ENCODE peak calls at places on chromosomes 2 and 18, in nine cellular contexts. Z is dorsolateral prefrontal cortex, O is body of pancreas, A is cardiac fibroblast, I is GM20000, L is epithelial cell of esophagus, F is endodermal cell, S is BE2C, W is left ventricle myocardium inferior. Q is an unnamed sample.

GRCh38 chr2:208189782-208190181 is at the start of gene C2orf80:
- DNase-seq in Z (no peak), L (no peak), O (no peak), F (no peak), S (no peak), W (no peak), A (no peak), I (no peak), Q (no peak)

GRCh38 chr2:59684101-59684770 is 869.2 kb downstream of the BCL11A start:
- DNase-seq in L (peak), S (no peak), Z (no peak), W (no peak), O (no peak), F (no peak), A (no peak), I (no peak), Q (no peak)

GRCh38 chr2:47269316-47270232 is 114.5 kb upstream of the STPG4 start:
- DNase-seq in A (peak), L (peak), F (no peak), S (no peak), I (no peak), O (peak), Z (no peak), W (peak), Q (peak)

GRCh38 chr2:209526541-209526940 is 102.7 kb downstream of the MAP2 start:
- DNase-seq in S (no peak), I (no peak), W (no peak), Z (no peak), A (peak), F (no peak), O (no peak), L (no peak), Q (no peak)

GRCh38 chr2:207107551-207107950 is 58.2 kb downstream of the KLF7 start:
- DNase-seq in A (no peak), Z (peak), I (no peak), O (no peak), L (no peak), W (no peak), F (no peak), S (no peak), Q (no peak)

GRCh38 chr2:233011268-233012190 is 1.5 kb downstream of the NGEF start:
- DNase-seq in I (no peak), F (peak), L (no peak), Z (no peak), W (no peak), S (no peak), A (no peak), O (no peak), Q (no peak)

GRCh38 chr2:202018950-202019349 is 14.7 kb upstream of the FZD7 start:
- DNase-seq in Z (no peak), O (no peak), S (no peak), A (no peak), L (no peak), I (no peak), W (no peak), F (no peak), Q (no peak)

GRCh38 chr2:234953116-234954031 is 1.6 kb downstream of the SH3BP4 start:
- DNase-seq in I (no peak), O (peak), W (no peak), Z (no peak), L (no peak), A (peak), F (peak), S (no peak), Q (no peak)

GRCh38 chr18:72107647-72108046 is 436.5 kb downstream of the CBLN2 start:
- DNase-seq in I (no peak), O (no peak), L (peak), W (no peak), S (no peak), Z (no peak), F (peak), A (no peak), Q (no peak)

GRCh38 chr2:163723352-163723751 is 12.5 kb downstream of the FIGN start:
- DNase-seq in I (no peak), S (no peak), F (no peak), O (no peak), L (no peak), A (no peak), W (no peak), Z (no peak), Q (no peak)

GRCh38 chr2:72915907-72916742 is 1.2 kb upstream of the EMX1 start:
- DNase-seq in W (no peak), I (peak), F (peak), O (peak), A (peak), S (peak), Z (no peak), L (peak), Q (no peak)

GRCh38 chr2:174035981-174036742 is 71.0 kb upstream of the SP3 start:
- DNase-seq in Z (no peak), S (no peak), A (peak), F (no peak), I (no peak), W (no peak), O (peak), L (peak), Q (no peak)

GRCh38 chr2:207225773-207226172 is 60.0 kb upstream of the KLF7 start:
- DNase-seq in F (no peak), O (no peak), S (no peak), Z (no peak), I (no peak), W (no peak), A (no peak), L (no peak), Q (no peak)

GRCh38 chr2:17470855-17471641 is 47.2 kb downstream of the RAD51AP2 start:
- DNase-seq in O (no peak), A (peak), W (no peak), S (peak), I (no peak), L (peak), F (peak), Z (no peak), Q (no peak)

GRCh38 chr18:79068299-79068945 is 772 bp upstream of the ATP9B start:
- DNase-seq in W (no peak), S (no peak), A (peak), I (no peak), Z (no peak), F (no peak), L (peak), O (peak), Q (no peak)

GRCh38 chr2:149076863-149077412 is 38.4 kb downstream of the LYPD6B start:
- DNase-seq in S (no peak), L (no peak), W (no peak), O (no peak), Z (no peak), I (no peak), A (no peak), F (peak), Q (no peak)

GRCh38 chr2:19746611-19747309 is 155.0 kb downstream of the TTC32 start:
- DNase-seq in L (no peak), S (peak), A (no peak), F (peak), I (no peak), Z (no peak), W (no peak), O (no peak), Q (no peak)

GRCh38 chr2:13652531-13653313 is 936.0 kb downstream of the TRIB2 start:
- DNase-seq in I (no peak), W (no peak), L (peak), S (peak), O (no peak), A (peak), Z (no peak), F (peak), Q (no peak)

GRCh38 chr2:180124273-180124881 is 117.3 kb upstream of the CWC22 start:
- DNase-seq in W (no peak), A (peak), L (peak), S (no peak), F (peak), Z (no peak), O (no peak), I (peak), Q (peak)

GRCh38 chr18:10519999-10520935 is 5.6 kb upstream of the NAPG start:
- DNase-seq in I (peak), W (peak), Z (peak), L (peak), A (peak), F (peak), S (peak), O (peak), Q (peak)

GRCh38 chr2:174764281-174765063 is at the start of gene CHRNA1:
- DNase-seq in L (no peak), F (no peak), S (no peak), W (no peak), I (no peak), A (no peak), O (no peak), Z (no peak), Q (no peak)

GRCh38 chr2:164737612-164738081 is 104.0 kb downstream of the COBLL1 start:
- DNase-seq in I (peak), L (peak), Z (peak), S (peak), O (peak), W (no peak), A (peak), F (peak), Q (peak)

GRCh38 chr2:112480540-112481049 is 1.4 kb upstream of the TTL start:
- DNase-seq in Z (no peak), A (no peak), O (peak), W (no peak), F (no peak), S (peak), L (peak), I (peak), Q (no peak)

GRCh38 chr2:241125626-241126025 is 23.5 kb upstream of the MTERF4 start:
- DNase-seq in I (peak), O (no peak), A (no peak), Z (no peak), F (no peak), S (no peak), L (no peak), W (no peak), Q (no peak)

GRCh38 chr2:66581461-66582363 is 146.8 kb downstream of the MEIS1 start:
- DNase-seq in F (peak), W (no peak), I (no peak), Z (no peak), S (no peak), L (peak), O (peak), A (no peak), Q (no peak)

GRCh38 chr18:79681484-79682387 is 2.1 kb downstream of the CTDP1 start:
- DNase-seq in L (no peak), O (peak), Z (no peak), I (no peak), W (no peak), F (peak), S (no peak), A (no peak), Q (no peak)

GRCh38 chr18:48934708-48935432 is 15.9 kb downstream of the SMAD7 start:
- DNase-seq in I (peak), F (no peak), O (peak), Z (no peak), A (peak), W (peak), S (no peak), L (no peak), Q (no peak)

GRCh38 chr2:9637330-9637729 is 6.5 kb upstream of the YWHAQ start:
- DNase-seq in A (peak), F (peak), W (no peak), O (no peak), S (no peak), I (no peak), L (peak), Z (peak), Q (no peak)

GRCh38 chr2:73300926-73301325 is 7.6 kb upstream of the EGR4 start:
- DNase-seq in S (no peak), W (no peak), L (no peak), F (no peak), Z (no peak), A (no peak), I (no peak), O (no peak), Q (no peak)

GRCh38 chr2:113132622-113133021 is 5.2 kb downstream of the IL1RN start:
- DNase-seq in L (no peak), S (no peak), Z (no peak), F (no peak), O (no peak), W (no peak), A (no peak), I (no peak), Q (no peak)

GRCh38 chr18:79863946-79864725 is 66.4 kb downstream of the KCNG2 start:
- DNase-seq in L (no peak), F (peak), A (no peak), I (no peak), Z (peak), S (no peak), O (no peak), W (no peak), Q (no peak)

GRCh38 chr2:2647156-2647555 is 316.1 kb upstream of the MYT1L start:
- DNase-seq in L (peak), Z (no peak), W (no peak), S (no peak), I (no peak), A (no peak), O (no peak), F (no peak), Q (no peak)

GRCh38 chr2:30979822-30980245 is 158.4 kb downstream of the GALNT14 start:
- DNase-seq in I (no peak), A (peak), S (peak), W (peak), Z (no peak), L (peak), O (no peak), F (peak), Q (peak)
- TF ChIP-seq CTCF in I (no peak), A (no peak), S (peak), W (peak), Z (peak), L (peak), O (no peak), F (peak), Q (peak)

GRCh38 chr2:43438858-43439655 is 156.8 kb downstream of the THADA start:
- DNase-seq in O (no peak), Z (no peak), S (peak), W (no peak), L (peak), I (no peak), A (peak), F (no peak), Q (no peak)

GRCh38 chr2:43437363-43437762 is 158.5 kb downstream of the THADA start:
- DNase-seq in A (no peak), Z (no peak), W (no peak), F (no peak), I (no peak), S (no peak), O (no peak), L (no peak), Q (no peak)

GRCh38 chr2:43441195-43441594 is 154.6 kb downstream of the THADA start:
- DNase-seq in I (no peak), F (no peak), A (no peak), O (no peak), S (no peak), W (no peak), Z (no peak), L (no peak), Q (no peak)

GRCh38 chr2:43438342-43438741 is 157.5 kb downstream of the THADA start:
- DNase-seq in I (no peak), S (no peak), O (no peak), W (no peak), A (no peak), L (peak), F (no peak), Z (no peak), Q (no peak)

DNA sequence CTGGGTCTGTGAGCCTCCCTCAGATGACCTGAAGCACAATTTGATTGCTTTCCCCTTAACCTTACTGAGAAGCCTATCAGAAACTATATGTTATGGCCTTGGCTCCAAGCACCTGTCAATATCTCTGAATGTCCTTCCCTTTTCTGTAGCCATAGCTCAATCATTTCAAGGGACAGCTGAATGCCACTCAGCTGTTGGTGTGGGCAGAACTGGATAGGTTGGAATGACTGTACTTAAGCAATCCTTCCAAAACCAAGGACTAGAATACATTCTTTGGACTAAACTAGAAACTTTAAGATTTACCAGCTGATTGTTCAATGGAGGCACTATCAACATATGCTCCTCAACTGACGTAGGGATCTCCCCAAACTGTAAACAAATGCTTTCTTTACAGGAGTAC is 159.4 kb downstream of the THADA start:
- DNase-seq in A (no peak), F (no peak), S (no peak), L (no peak), I (no peak), Z (no peak), O (no peak), W (no peak), Q (no peak)
- TF ChIP-seq CTCF in A (no peak), F (no peak), S (no peak), L (no peak), I (no peak), Z (no peak), O (no peak), W (no peak), Q (no peak)

GRCh38 chr2:953408-953807 is 2.8 kb downstream of the SNTG2 start:
- DNase-seq in W (no peak), I (no peak), A (no peak), O (no peak), S (no peak), Z (no peak), F (no peak), L (no peak), Q (no peak)

GRCh38 chr2:955829-956731 is 5.4 kb downstream of the SNTG2 start:
- DNase-seq in O (no peak), W (no peak), S (no peak), I (no peak), L (no peak), Z (no peak), F (peak), A (no peak), Q (no peak)

GRCh38 chr2:954687-955000 is 4.0 kb downstream of the SNTG2 start:
- DNase-seq in I (no peak), Z (no peak), O (no peak), A (no peak), S (no peak), W (no peak), L (no peak), F (peak), Q (no peak)

GRCh38 chr2:951224-952006 is 766 bp downstream of the SNTG2 start:
- DNase-seq in A (no peak), S (no peak), F (peak), I (peak), O (no peak), Z (no peak), L (no peak), W (no peak), Q (no peak)

GRCh38 chr2:953975-954686 is 3.5 kb downstream of the SNTG2 start:
- DNase-seq in A (peak), W (no peak), F (peak), O (peak), L (no peak), S (no peak), I (no peak), Z (no peak), Q (no peak)
- TF ChIP-seq CTCF in A (peak), W (peak), F (no peak), O (no peak), L (no peak), S (peak), I (no peak), Z (peak), Q (peak)

DNA sequence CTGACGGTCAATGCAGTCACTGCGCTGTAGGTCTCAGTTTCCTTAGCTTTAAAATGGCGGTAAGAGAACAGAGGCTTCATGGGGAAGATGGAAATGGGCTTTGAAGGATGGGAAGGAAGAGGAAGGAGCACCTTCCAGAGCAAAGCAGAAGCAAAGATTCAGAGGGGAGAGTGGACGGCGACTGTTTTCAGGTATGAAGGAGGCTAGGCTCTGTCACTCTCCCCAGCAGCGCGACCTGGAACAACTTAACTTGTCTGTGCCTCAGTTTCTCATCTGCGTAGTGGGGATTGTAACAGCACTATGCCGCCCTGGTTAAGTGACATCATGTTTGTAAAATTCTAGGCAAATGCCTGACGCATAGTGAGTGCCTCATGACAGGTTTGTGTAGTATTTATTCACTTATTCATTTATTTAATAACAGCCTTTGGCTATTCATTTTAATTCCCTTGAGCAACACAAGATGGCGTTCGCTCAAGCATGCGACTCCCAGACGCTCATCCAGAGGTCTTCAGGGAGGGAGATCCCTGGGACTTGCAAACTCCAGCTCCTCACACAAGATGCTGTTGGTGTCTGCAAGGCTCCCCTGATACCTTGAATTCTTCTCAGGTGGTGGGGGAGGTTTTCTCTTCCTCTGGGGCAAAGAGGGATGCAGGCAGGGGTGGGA is 336.3 kb downstream of the DYSF start:
- DNase-seq in W (no peak), S (no peak), A (peak), I (no peak), F (peak), L (no peak), Z (no peak), O (no peak), Q (no peak)
- TF ChIP-seq CTCF in W (no peak), S (no peak), A (peak), I (no peak), F (peak), L (no peak), Z (no peak), O (no peak), Q (peak)